ENCODE peak calls at places on chromosomes 5 and 9, in six cellular contexts. V is NCI-H1694 treated with DMSO at 0.1 percent for 48 hours; F is H54; L is mesothelial cell of epicardium; X is activated CD4-positive, alpha-beta T cell treated with anti-CD3 and anti-CD28 coated beads for 48 hours; H is anterior cingulate cortex. Q is an unnamed sample.

GRCh38 chr5:78467744-78468357 is 107.4 kb downstream of the SCAMP1 start:
- DNase-seq in V (peak), F (peak), L (no peak), X (no peak), H (no peak), Q (no peak)

GRCh38 chr5:134328619-134329018 is 38.4 kb downstream of the CDKL3 start:
- DNase-seq in V (no peak), F (no peak), L (no peak), X (no peak), H (no peak), Q (no peak)

GRCh38 chr9:130877300-130877699 is 19.3 kb downstream of the QRFP start:
- DNase-seq in V (no peak), F (no peak), L (no peak), X (no peak), H (no peak), Q (no peak)

GRCh38 chr5:90866333-90866732 is 307.7 kb downstream of the ADGRV1 start:
- DNase-seq in V (peak), F (no peak), L (no peak), X (no peak), H (no peak), Q (peak)

GRCh38 chr9:77848897-77849296 is 182.7 kb downstream of the GNAQ start:
- DNase-seq in V (no peak), F (peak), L (no peak), X (no peak), H (peak), Q (peak)

GRCh38 chr5:159359408-159359807 is 29.1 kb upstream of the IL12B start:
- DNase-seq in V (no peak), F (no peak), L (no peak), X (no peak), H (no peak), Q (no peak)

GRCh38 chr9:104245925-104246324 is 151.8 kb downstream of the SMC2 start:
- DNase-seq in V (no peak), F (no peak), L (no peak), X (no peak), H (no peak), Q (no peak)

GRCh38 chr5:143174714-143175398 is 228.6 kb downstream of the NR3C1 start:
- DNase-seq in V (no peak), F (no peak), L (no peak), X (no peak), H (no peak), Q (no peak)

GRCh38 chr5:159805021-159805420 is 111.3 kb upstream of the ADRA1B start:
- DNase-seq in V (peak), F (no peak), L (no peak), X (no peak), H (no peak), Q (peak)

GRCh38 chr9:20024159-20024571 is 235.3 kb upstream of the SLC24A2 start:
- DNase-seq in V (no peak), F (no peak), L (no peak), X (no peak), H (no peak), Q (no peak)

GRCh38 chr5:92042237-92042636 is 659.1 kb upstream of the ARRDC3 start:
- DNase-seq in V (no peak), F (no peak), L (no peak), X (no peak), H (no peak), Q (no peak)

GRCh38 chr5:135030691-135031145 is 3.3 kb downstream of the PITX1 start:
- DNase-seq in V (no peak), F (no peak), L (no peak), X (no peak), H (no peak), Q (no peak)

GRCh38 chr5:6703791-6704190 is 9.4 kb upstream of the TENT4A start:
- DNase-seq in V (no peak), F (no peak), L (no peak), X (no peak), H (no peak), Q (no peak)

GRCh38 chr5:68454172-68454571 is 238.6 kb downstream of the PIK3R1 start:
- DNase-seq in V (no peak), F (no peak), L (no peak), X (no peak), H (no peak), Q (no peak)

GRCh38 chr5:142881076-142881466 is 110.9 kb downstream of the ARHGAP26 start:
- DNase-seq in V (no peak), F (no peak), L (no peak), X (no peak), H (peak), Q (no peak)

GRCh38 chr5:75662080-75662479 is 50.8 kb downstream of the ANKDD1B start:
- DNase-seq in V (no peak), F (no peak), L (no peak), X (no peak), H (no peak), Q (no peak)

GRCh38 chr5:16774806-16775205 is 158.0 kb upstream of the RETREG1 start:
- DNase-seq in V (no peak), F (no peak), L (no peak), X (no peak), H (no peak), Q (no peak)

GRCh38 chr9:91193658-91194391 is 167.9 kb downstream of the AUH start:
- DNase-seq in V (no peak), F (peak), L (peak), X (peak), H (peak), Q (peak)

GRCh38 chr5:65812648-65813047 is 90.6 kb downstream of the NLN start:
- DNase-seq in V (no peak), F (no peak), L (no peak), X (no peak), H (no peak), Q (no peak)

GRCh38 chr9:15205632-15206243 is 101.3 kb downstream of the TTC39B start:
- DNase-seq in V (no peak), F (no peak), L (no peak), X (no peak), H (no peak), Q (no peak)

GRCh38 chr5:94027145-94027544 is 285.7 kb upstream of the POU5F2 start:
- DNase-seq in V (no peak), F (no peak), L (no peak), X (no peak), H (no peak), Q (no peak)

GRCh38 chr9:13817754-13818278 is 496.1 kb downstream of the NFIB start:
- DNase-seq in V (no peak), F (no peak), L (no peak), X (no peak), H (no peak), Q (no peak)

GRCh38 chr5:78841767-78842166 is 143.3 kb downstream of the ARSB start:
- DNase-seq in V (no peak), F (no peak), L (no peak), X (no peak), H (no peak), Q (no peak)

GRCh38 chr5:142475102-142475501 is 150.3 kb upstream of the SPRY4 start:
- DNase-seq in V (no peak), F (no peak), L (no peak), X (no peak), H (no peak), Q (no peak)

GRCh38 chr9:131395027-131395744 is 1.3 kb downstream of the PRRC2B start:
- DNase-seq in V (no peak), F (no peak), L (no peak), X (peak), H (no peak), Q (no peak)

GRCh38 chr5:5235685-5236084 is 95.6 kb downstream of the ADAMTS16 start:
- DNase-seq in V (no peak), F (no peak), L (no peak), X (no peak), H (no peak), Q (no peak)

GRCh38 chr5:177403194-177403825 is 2.8 kb upstream of the PFN3 start:
- DNase-seq in V (peak), F (no peak), L (no peak), X (peak), H (no peak), Q (no peak)

GRCh38 chr5:61534481-61535267 is 202.6 kb downstream of the ZSWIM6 start:
- DNase-seq in V (no peak), F (no peak), L (no peak), X (no peak), H (no peak), Q (no peak)

GRCh38 chr5:18270635-18271338 is 636.5 kb downstream of the TAF11L14 start:
- DNase-seq in V (no peak), F (no peak), L (no peak), X (no peak), H (no peak), Q (no peak)